ENCODE peak calls at places on chromosome 2, in nine cellular contexts. G is PC-9; Y is OCI-LY7; L is uterus; V is fibroblast of villous mesenchyme; R is stomach; P is CD4-positive, alpha-beta memory T cell; O is mammary epithelial cell; K is thoracic aorta. T is an unnamed sample.

GRCh38 chr2:70418514-70418913 is 116.6 kb upstream of the FAM136A start:
- DNase-seq in L (no peak), P (no peak), Y (peak), K (no peak), R (no peak), V (no peak), G (no peak), O (no peak), T (no peak)

GRCh38 chr2:198991431-198991830 is 466.3 kb downstream of the SATB2 start:
- DNase-seq in R (no peak), V (no peak), Y (no peak), P (no peak), O (no peak), K (no peak), G (no peak), L (no peak), T (no peak)

GRCh38 chr2:170703776-170704476 is 11.2 kb upstream of the SP5 start:
- DNase-seq in G (no peak), O (no peak), K (no peak), R (no peak), L (no peak), V (no peak), P (no peak), Y (no peak), T (no peak)

GRCh38 chr2:141125432-141125831 is 1005.4 kb downstream of the LRP1B start:
- DNase-seq in Y (no peak), V (no peak), O (no peak), R (no peak), L (no peak), K (no peak), P (no peak), G (no peak), T (no peak)

GRCh38 chr2:17148298-17149228 is 369.7 kb downstream of the RAD51AP2 start:
- DNase-seq in V (peak), Y (peak), G (no peak), R (peak), K (no peak), O (peak), L (no peak), P (no peak), T (no peak)

GRCh38 chr2:25894135-25894830 is 16.0 kb upstream of the ASXL2 start:
- DNase-seq in P (no peak), V (peak), K (no peak), Y (no peak), R (peak), G (no peak), O (no peak), L (no peak), T (no peak)

GRCh38 chr2:165646321-165646801 is 147.7 kb downstream of the GALNT3 start:
- DNase-seq in L (no peak), Y (no peak), R (no peak), G (no peak), P (no peak), K (no peak), V (peak), O (no peak), T (no peak)

GRCh38 chr2:69453475-69454129 is 16.4 kb upstream of the NFU1 start:
- DNase-seq in Y (no peak), G (no peak), O (no peak), P (no peak), V (no peak), L (no peak), R (no peak), K (no peak), T (no peak)

GRCh38 chr2:100309973-100310719 is 12.2 kb downstream of the LONRF2 start:
- DNase-seq in Y (no peak), V (no peak), P (no peak), O (no peak), R (peak), L (no peak), G (no peak), K (no peak), T (no peak)

GRCh38 chr2:26757873-26758789 is 6.0 kb upstream of the SLC35F6 start:
- DNase-seq in P (no peak), L (peak), G (peak), O (peak), Y (no peak), V (peak), R (peak), K (peak), T (no peak)

GRCh38 chr2:206543073-206543472 is 99.2 kb upstream of the FAM237A start:
- DNase-seq in O (no peak), V (no peak), K (no peak), R (no peak), P (peak), G (no peak), L (no peak), Y (no peak), T (no peak)

GRCh38 chr2:118668431-118669424 is 178.7 kb downstream of the EN1 start:
- DNase-seq in R (no peak), O (peak), G (peak), P (no peak), V (peak), K (no peak), L (no peak), Y (no peak), T (no peak)

DNA sequence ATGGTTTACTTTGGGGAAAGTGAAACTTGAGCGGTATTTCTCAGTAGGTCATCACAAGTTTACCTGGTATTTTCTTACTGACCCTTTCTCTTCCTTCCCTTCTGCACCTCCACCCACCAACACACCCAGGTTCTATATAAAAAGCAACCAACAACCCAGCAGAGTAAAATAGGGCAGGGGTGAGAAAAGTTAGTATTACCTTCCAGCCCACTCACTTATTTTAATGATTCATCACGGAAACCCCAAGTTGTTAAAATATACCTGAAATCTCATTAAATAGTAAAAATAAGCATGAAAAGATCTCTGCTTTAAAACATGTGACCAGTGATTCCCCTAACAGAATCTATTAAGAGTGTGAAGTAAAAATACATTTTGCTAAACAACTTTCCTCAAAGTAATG is 306.1 kb downstream of the ZEB2 start:
- DNase-seq in R (no peak), L (no peak), K (no peak), O (no peak), Y (no peak), V (no peak), G (no peak), P (no peak), T (no peak)
- H3K4me3 ChIP-seq in R (no peak), L (no peak), K (no peak), O (no peak), Y (no peak), V (no peak), G (no peak), P (no peak), T (no peak)

GRCh38 chr2:130837811-130838565 is 1.3 kb downstream of the ARHGEF4 start:
- DNase-seq in L (no peak), V (no peak), Y (no peak), G (no peak), K (no peak), P (no peak), R (no peak), O (no peak), T (no peak)
- H3K4me3 ChIP-seq in L (no peak), V (no peak), Y (no peak), G (peak), K (no peak), P (no peak), R (no peak), O (no peak), T (no peak)

GRCh38 chr2:42057159-42057901 is 9.5 kb downstream of the PKDCC start:
- DNase-seq in Y (no peak), L (no peak), G (no peak), K (no peak), V (no peak), O (no peak), P (no peak), R (no peak), T (no peak)

GRCh38 chr2:42057902-42058450 is 10.2 kb downstream of the PKDCC start:
- DNase-seq in Y (no peak), G (no peak), O (no peak), L (no peak), V (no peak), K (no peak), P (no peak), R (no peak), T (no peak)

GRCh38 chr2:42053791-42054656 is 6.2 kb downstream of the PKDCC start:
- DNase-seq in V (peak), L (peak), Y (no peak), K (peak), P (no peak), O (no peak), R (no peak), G (no peak), T (no peak)

GRCh38 chr2:42054657-42055430 is 7.0 kb downstream of the PKDCC start:
- DNase-seq in L (no peak), Y (no peak), O (no peak), G (no peak), V (no peak), K (no peak), R (peak), P (no peak), T (no peak)

GRCh38 chr2:42055573-42056514 is 8.0 kb downstream of the PKDCC start:
- DNase-seq in L (peak), R (peak), K (no peak), O (no peak), V (peak), P (no peak), G (no peak), Y (no peak), T (no peak)
- H3K4me3 ChIP-seq in L (no peak), R (no peak), K (no peak), O (no peak), V (no peak), P (no peak), G (no peak), Y (no peak), T (no peak)

DNA sequence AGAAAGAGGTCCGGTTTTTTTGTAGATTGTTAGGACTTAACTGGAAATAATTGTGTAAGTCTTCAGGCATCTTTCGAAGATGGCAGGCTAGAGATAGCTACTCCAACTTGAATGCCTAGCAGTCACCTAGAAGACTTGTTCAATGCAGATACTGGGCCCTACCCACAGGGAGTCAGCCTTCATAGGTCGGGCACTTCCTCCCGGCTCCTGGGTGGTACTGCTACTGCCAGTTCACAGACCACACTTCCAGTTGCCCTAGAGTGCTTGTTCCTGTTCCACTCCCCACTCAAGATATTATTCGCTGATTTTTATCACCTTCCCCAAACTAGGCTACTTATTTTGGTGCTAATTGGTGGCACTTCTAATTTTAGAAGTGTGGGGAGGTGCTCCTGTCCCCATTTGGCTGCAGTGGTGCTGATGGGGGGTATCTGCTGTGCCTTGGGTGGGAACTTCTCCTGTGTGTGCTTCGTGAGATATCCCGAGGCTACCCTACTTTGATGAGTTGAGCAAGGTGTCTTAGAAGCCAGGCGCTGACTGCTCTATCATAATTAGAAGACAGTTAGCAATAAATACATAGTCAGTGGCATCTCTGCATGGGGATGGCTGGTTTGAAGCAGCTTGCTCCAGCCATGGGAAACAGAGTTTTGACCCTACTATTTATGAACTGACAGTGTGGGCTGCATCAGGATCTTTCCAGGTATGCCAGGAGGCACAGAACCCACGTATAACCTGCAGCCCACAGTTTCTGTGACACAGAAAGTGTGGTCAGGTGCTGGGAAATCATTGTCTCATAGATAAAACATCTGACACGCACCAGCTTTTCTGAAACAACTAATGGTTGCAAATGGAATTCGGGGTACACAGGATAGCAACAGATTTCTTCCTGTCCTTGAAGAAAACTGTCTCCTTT is 34.5 kb downstream of the INPP4A start:
- DNase-seq in R (no peak), Y (no peak), O (peak), P (no peak), G (no peak), K (no peak), L (no peak), V (no peak), T (no peak)
- H3K4me3 ChIP-seq in R (no peak), Y (no peak), O (no peak), P (no peak), G (no peak), K (no peak), L (no peak), V (no peak), T (peak)

GRCh38 chr2:71494091-71494490 is 40.7 kb downstream of the DYSF start:
- DNase-seq in V (no peak), R (no peak), O (no peak), G (no peak), K (no peak), P (no peak), L (no peak), Y (no peak), T (no peak)
- H3K4me3 ChIP-seq in V (no peak), R (no peak), O (no peak), G (no peak), K (no peak), P (no peak), L (no peak), Y (no peak), T (no peak)

GRCh38 chr2:161245237-161245505 is 63.1 kb upstream of the PSMD14 start:
- DNase-seq in O (no peak), L (no peak), P (no peak), G (no peak), K (no peak), R (no peak), V (no peak), Y (no peak), T (no peak)
- H3K4me3 ChIP-seq in O (peak), L (no peak), P (no peak), G (peak), K (peak), R (no peak), V (no peak), Y (peak), T (peak)

GRCh38 chr2:212328712-212329496 is 209.7 kb downstream of the ERBB4 start:
- DNase-seq in K (no peak), L (no peak), Y (no peak), G (no peak), V (no peak), R (no peak), P (no peak), O (no peak), T (no peak)
- H3K4me3 ChIP-seq in K (no peak), L (no peak), Y (no peak), G (no peak), V (no peak), R (no peak), P (no peak), O (no peak), T (no peak)